ENCODE peak calls at places on chromosomes 5 and 9, in six cellular contexts. K, L, D, O, B and H are unnamed samples.
A peak's percentile ranks its signal among the peaks of the same experiment; 100 is the strongest.

GRCh38 chr5:151141535-151141934 is 16.0 kb downstream of the ANXA6 start:
- DNase-seq in O (no peak), K (peak; percentile 64), D (no peak), B (peak; percentile 47), L (peak; percentile 60), H (no peak)

GRCh38 chr5:172179032-172179989 is 8.7 kb downstream of the STK10 start:
- DNase-seq in O (no peak), B (peak; percentile 42), L (no peak), K (peak; percentile 51), D (peak; percentile 51), H (no peak)

GRCh38 chr9:81591791-81592190 is 97.6 kb downstream of the TLE1 start:
- DNase-seq in L (no peak), B (no peak), D (no peak), O (no peak), K (no peak), H (no peak)

GRCh38 chr9:108074900-108075299 is 585.3 kb upstream of the KLF4 start:
- DNase-seq in L (no peak), D (no peak), B (no peak), O (no peak), K (no peak), H (no peak)

GRCh38 chr5:41598011-41598410 is 87.6 kb upstream of the PLCXD3 start:
- DNase-seq in K (no peak), O (no peak), L (no peak), D (peak; percentile 7), B (no peak), H (no peak)

GRCh38 chr9:12464910-12465512 is 228.2 kb upstream of the TYRP1 start:
- DNase-seq in L (no peak), O (no peak), B (no peak), D (peak; percentile 4), K (no peak), H (peak; percentile 11)

GRCh38 chr5:135222171-135222681 is 176.8 kb downstream of the MACROH2A1 start:
- DNase-seq in D (no peak), B (no peak), L (no peak), O (no peak), K (no peak), H (no peak)

GRCh38 chr9:91567642-91568274 is 144.1 kb upstream of the NFIL3 start:
- DNase-seq in K (no peak), D (no peak), L (no peak), O (no peak), B (no peak), H (no peak)

GRCh38 chr5:126624534-126624933 is 23.8 kb downstream of the PHAX start:
- DNase-seq in D (peak; percentile 92), B (no peak), L (no peak), K (no peak), O (no peak), H (no peak)

GRCh38 chr5:27403248-27403882 is 365.0 kb upstream of the CDH9 start:
- DNase-seq in K (no peak), O (no peak), B (no peak), L (no peak), D (peak; percentile 1), H (no peak)

GRCh38 chr9:127772603-127773002 is 5.9 kb downstream of the SH2D3C start:
- DNase-seq in O (no peak), D (no peak), B (no peak), K (no peak), L (no peak), H (no peak)

GRCh38 chr9:93148721-93149120 is 14.7 kb upstream of the NINJ1 start:
- DNase-seq in L (no peak), K (no peak), O (no peak), D (no peak), B (no peak), H (no peak)

GRCh38 chr9:7150153-7150890 is 392.5 kb downstream of the KDM4C start:
- DNase-seq in O (no peak), L (no peak), D (no peak), K (peak; percentile 24), B (no peak), H (no peak)

GRCh38 chr5:109281136-109281690 is 128.6 kb downstream of the PJA2 start:
- DNase-seq in K (no peak), B (no peak), O (no peak), L (no peak), D (no peak), H (no peak)

GRCh38 chr5:153965102-153965645 is 73.5 kb downstream of the FAM114A2 start:
- DNase-seq in K (peak; percentile 19), B (peak; percentile 6), O (peak; percentile 3), L (peak; percentile 70), D (peak; percentile 71), H (peak; percentile 33)

GRCh38 chr5:127028822-127029457 is 1.4 kb downstream of the MARCHF3 start:
- DNase-seq in D (peak; percentile 81), L (no peak), B (no peak), O (no peak), K (no peak), H (no peak)

GRCh38 chr9:81771606-81772005 is 82.3 kb upstream of the TLE1 start:
- DNase-seq in K (no peak), D (peak; percentile 75), L (no peak), B (no peak), O (no peak), H (no peak)

GRCh38 chr9:68522126-68522525 is 18.6 kb downstream of the TMEM252 start:
- DNase-seq in B (no peak), K (no peak), L (no peak), D (no peak), O (no peak), H (peak; percentile 40)

GRCh38 chr9:122036988-122037387 is 56.1 kb downstream of the TTLL11 start:
- DNase-seq in O (no peak), K (no peak), B (no peak), L (no peak), D (peak; percentile 70), H (no peak)

GRCh38 chr9:37760416-37761165 is 7.0 kb downstream of the TRMT10B start:
- DNase-seq in B (no peak), O (no peak), L (no peak), D (peak; percentile 76), K (no peak), H (no peak)

GRCh38 chr5:34038430-34038829 is 4.6 kb downstream of the C1QTNF3 start:
- DNase-seq in L (no peak), D (no peak), B (no peak), K (no peak), O (no peak), H (no peak)

GRCh38 chr5:83467315-83468044 is 4.1 kb upstream of the VCAN start:
- DNase-seq in L (no peak), D (no peak), K (no peak), B (no peak), O (no peak), H (no peak)

GRCh38 chr9:93058357-93059096 is at the start of gene SUSD3:
- DNase-seq in L (peak; percentile 89), B (peak; percentile 55), K (peak; percentile 70), D (peak; percentile 33), O (peak; percentile 52), H (no peak)

GRCh38 chr5:16726538-16726946 is 109.7 kb upstream of the RETREG1 start:
- DNase-seq in B (no peak), L (no peak), K (no peak), D (peak; percentile 15), O (no peak), H (no peak)

GRCh38 chr9:135819905-135820304 is 87.4 kb downstream of the CAMSAP1 start:
- DNase-seq in L (peak; percentile 52), O (no peak), B (no peak), D (no peak), K (no peak), H (no peak)

GRCh38 chr5:94849821-94850736 is 231.6 kb downstream of the SLF1 start:
- DNase-seq in B (no peak), K (peak; percentile 32), D (peak; percentile 38), O (peak; percentile 19), L (no peak), H (peak; percentile 74)

GRCh38 chr5:157761690-157762611 is 18.4 kb downstream of the LSM11 start:
- DNase-seq in B (no peak), D (peak; percentile 67), K (peak; percentile 11), O (no peak), L (no peak), H (peak; percentile 42)

GRCh38 chr5:158858011-158858410 is 241.7 kb downstream of the EBF1 start:
- DNase-seq in K (no peak), D (no peak), L (no peak), O (no peak), B (no peak), H (no peak)

GRCh38 chr9:9522406-9522805 is 1090.4 kb downstream of the PTPRD start:
- DNase-seq in D (no peak), K (no peak), O (no peak), L (no peak), B (no peak), H (no peak)

GRCh38 chr5:35904443-35905132 is 33.8 kb downstream of the CAPSL start:
- DNase-seq in O (no peak), L (no peak), D (no peak), B (no peak), K (peak; percentile 24), H (no peak)

GRCh38 chr9:37903581-37903830 is 421 bp downstream of the SLC25A51 start:
- DNase-seq in K (no peak), B (no peak), D (peak; percentile 57), O (peak; percentile 3), L (peak; percentile 63), H (no peak)

GRCh38 chr5:56856779-56857178 is 41.4 kb downstream of the MAP3K1 start:
- DNase-seq in B (no peak), O (no peak), K (no peak), D (no peak), L (no peak), H (no peak)

GRCh38 chr5:177389368-177390169 is 5.3 kb downstream of the SLC34A1 start:
- DNase-seq in O (no peak), L (no peak), K (peak; percentile 34), D (peak; percentile 97), B (peak; percentile 43), H (no peak)